ENCODE peak calls at places on chromosome 16, in five cellular contexts. N, A, O, T and E are unnamed samples.

GRCh38 chr16:63461248-63461841 is 1425.1 kb upstream of the CDH8 start:
- DNase-seq in N (no peak), A (no peak), O (peak), T (peak), E (no peak)

GRCh38 chr16:51524555-51525373 is 373.7 kb upstream of the SALL1 start:
- DNase-seq in N (peak), A (no peak), O (peak), T (no peak), E (no peak)

GRCh38 chr16:12157510-12158093 is 181.1 kb downstream of the SNX29 start:
- DNase-seq in N (no peak), A (no peak), O (peak), T (no peak), E (no peak)

GRCh38 chr16:66250686-66251405 is 115.6 kb upstream of the CDH5 start:
- DNase-seq in N (peak), A (no peak), O (peak), T (peak), E (no peak)

GRCh38 chr16:69894675-69895074 is 56.5 kb upstream of the CLEC18A start:
- DNase-seq in N (peak), A (no peak), O (no peak), T (no peak), E (no peak)

GRCh38 chr16:86406056-86406455 is 104.3 kb upstream of the FOXF1 start:
- DNase-seq in N (no peak), A (no peak), O (no peak), T (no peak), E (no peak)

GRCh38 chr16:10988164-10988803 is 43.9 kb downstream of the CLEC16A start:
- DNase-seq in N (no peak), A (peak), O (no peak), T (no peak), E (no peak)

GRCh38 chr16:1063728-1064127 is 8.8 kb upstream of the SSTR5 start:
- DNase-seq in N (no peak), A (no peak), O (no peak), T (no peak), E (no peak)

GRCh38 chr16:56912746-56913703 is 18.9 kb upstream of the HERPUD1 start:
- DNase-seq in N (no peak), A (no peak), O (peak), T (no peak), E (no peak)

GRCh38 chr16:49876716-49877129 is 20.8 kb upstream of the ZNF423 start:
- DNase-seq in N (peak), A (peak), O (peak), T (no peak), E (no peak)

GRCh38 chr16:16073884-16074781 is 124.7 kb downstream of the ABCC1 start:
- DNase-seq in N (no peak), A (no peak), O (peak), T (peak), E (no peak)

GRCh38 chr16:71847096-71847495 is 1.3 kb downstream of the ATXN1L start:
- DNase-seq in N (no peak), A (no peak), O (no peak), T (no peak), E (no peak)

GRCh38 chr16:8299635-8300034 is 290.7 kb downstream of the TMEM114 start:
- DNase-seq in N (no peak), A (no peak), O (no peak), T (no peak), E (no peak)

GRCh38 chr16:68299571-68300453 is 10.9 kb downstream of the SLC7A6OS start:
- DNase-seq in N (no peak), A (no peak), O (no peak), T (no peak), E (no peak)